ENCODE peak calls at places on chromosomes 1 and 21, in four cellular contexts. One of them, this sample, is unnamed.

GRCh38 chr1:231091853-231092301 is 51.8 kb upstream of the FAM89A start:
- DNase-seq in K562: peak; percentile 71
- DNase-seq in HepG2: peak; percentile 40
- DNase-seq in HCT116: peak; percentile 48
- DNase-seq in this sample: peak; percentile 30

GRCh38 chr1:62285440-62285839 is 33.8 kb downstream of the KANK4 start:
- DNase-seq in K562: no peak
- DNase-seq in HCT116: no peak
- DNase-seq in HepG2: no peak
- DNase-seq in this sample: no peak

GRCh38 chr21:46173573-46173972 is 10.7 kb downstream of the SPATC1L start:
- DNase-seq in K562: no peak
- DNase-seq in HepG2: no peak
- DNase-seq in HCT116: no peak
- DNase-seq in this sample: no peak

GRCh38 chr1:59678809-59679228 is 135.9 kb upstream of the HOOK1 start:
- DNase-seq in HepG2: no peak
- DNase-seq in K562: peak; percentile 10
- DNase-seq in HCT116: peak; percentile 28
- DNase-seq in this sample: no peak

GRCh38 chr1:227532019-227532619 is 31.2 kb upstream of the ZNF678 start:
- DNase-seq in K562: no peak
- DNase-seq in HepG2: no peak
- DNase-seq in HCT116: no peak
- DNase-seq in this sample: no peak

GRCh38 chr1:66396212-66396890 is 137.6 kb upstream of the SGIP1 start:
- DNase-seq in HepG2: no peak
- DNase-seq in K562: no peak
- DNase-seq in HCT116: no peak
- DNase-seq in this sample: no peak

GRCh38 chr1:1597275-1597930 is 2.5 kb downstream of the FNDC10 start:
- DNase-seq in HCT116: no peak
- DNase-seq in HepG2: no peak
- DNase-seq in K562: peak; percentile 91
- DNase-seq in this sample: no peak

GRCh38 chr21:38669186-38669585 is 136.5 kb upstream of the ETS2 start:
- DNase-seq in HepG2: peak; percentile 20
- DNase-seq in HCT116: no peak
- DNase-seq in K562: peak; percentile 25
- DNase-seq in this sample: no peak

GRCh38 chr1:192904438-192904895 is 95.6 kb downstream of the RGS2 start:
- DNase-seq in K562: no peak
- DNase-seq in HCT116: no peak
- DNase-seq in HepG2: no peak
- DNase-seq in this sample: no peak

GRCh38 chr1:16038620-16038912 is 5.0 kb upstream of the CLCNKB start:
- DNase-seq in HepG2: peak; percentile 62
- DNase-seq in K562: peak; percentile 62
- DNase-seq in HCT116: no peak
- DNase-seq in this sample: no peak

DNA sequence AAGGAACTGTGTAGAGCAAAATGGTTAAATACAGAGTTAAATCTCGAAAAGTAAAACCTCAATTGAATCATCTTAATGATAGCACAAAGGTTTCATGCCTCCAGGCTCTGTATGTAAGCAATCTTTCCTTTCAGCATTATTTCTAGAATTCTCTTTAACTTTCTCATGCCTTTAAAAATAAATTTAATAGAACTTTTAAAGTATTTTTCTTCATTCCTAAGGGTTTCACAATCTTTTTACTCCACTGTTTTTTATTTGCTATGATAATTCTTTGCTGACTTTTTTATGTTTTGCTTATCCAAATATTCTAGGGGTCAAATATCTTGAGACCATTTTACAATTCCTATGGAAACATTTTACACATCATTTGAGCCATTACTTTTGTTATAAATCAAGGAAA is 288.0 kb downstream of the BACH1 start:
- DNase-seq in HepG2: no peak
- DNase-seq in HCT116: no peak
- DNase-seq in K562: no peak
- DNase-seq in this sample: no peak
- TF ChIP-seq SIN3A in HepG2: no peak
- TF ChIP-seq SIN3A in HCT116: no peak
- TF ChIP-seq SIN3A in K562: no peak
- TF ChIP-seq SIN3A in this sample: no peak

DNA sequence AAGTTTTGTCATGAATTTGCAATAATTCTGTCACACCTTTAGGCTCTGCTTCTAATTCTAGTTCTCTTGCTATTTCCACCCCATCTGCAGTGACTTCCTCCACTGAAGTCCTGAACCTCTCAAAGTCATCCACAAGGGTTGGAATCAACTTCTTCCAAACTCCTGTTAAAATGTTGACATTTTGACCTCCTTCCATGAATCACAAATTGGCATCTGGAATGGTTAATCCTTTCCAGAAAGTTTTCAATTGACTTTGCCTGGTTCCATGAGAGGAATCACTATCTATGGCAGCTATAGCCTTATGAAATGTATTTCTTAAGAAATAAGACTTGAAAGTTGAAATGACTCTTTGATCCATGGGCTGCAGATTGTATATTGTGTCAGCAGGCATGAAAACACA is 19.7 kb upstream of the SFT2D2 start:
- DNase-seq in HepG2: no peak
- DNase-seq in HCT116: no peak
- DNase-seq in K562: no peak
- DNase-seq in this sample: no peak
- TF ChIP-seq TCF7L2 in HepG2: no peak
- TF ChIP-seq TCF7L2 in HCT116: no peak
- TF ChIP-seq TCF7L2 in K562: no peak
- TF ChIP-seq TCF7L2 in this sample: no peak

GRCh38 chr1:169868978-169869377 is 24.7 kb downstream of the SCYL3 start:
- DNase-seq in HepG2: no peak
- DNase-seq in K562: no peak
- DNase-seq in HCT116: no peak
- DNase-seq in this sample: no peak
- TF ChIP-seq SIN3A in HepG2: no peak
- TF ChIP-seq SIN3A in K562: no peak
- TF ChIP-seq SIN3A in HCT116: no peak
- TF ChIP-seq SIN3A in this sample: no peak

DNA sequence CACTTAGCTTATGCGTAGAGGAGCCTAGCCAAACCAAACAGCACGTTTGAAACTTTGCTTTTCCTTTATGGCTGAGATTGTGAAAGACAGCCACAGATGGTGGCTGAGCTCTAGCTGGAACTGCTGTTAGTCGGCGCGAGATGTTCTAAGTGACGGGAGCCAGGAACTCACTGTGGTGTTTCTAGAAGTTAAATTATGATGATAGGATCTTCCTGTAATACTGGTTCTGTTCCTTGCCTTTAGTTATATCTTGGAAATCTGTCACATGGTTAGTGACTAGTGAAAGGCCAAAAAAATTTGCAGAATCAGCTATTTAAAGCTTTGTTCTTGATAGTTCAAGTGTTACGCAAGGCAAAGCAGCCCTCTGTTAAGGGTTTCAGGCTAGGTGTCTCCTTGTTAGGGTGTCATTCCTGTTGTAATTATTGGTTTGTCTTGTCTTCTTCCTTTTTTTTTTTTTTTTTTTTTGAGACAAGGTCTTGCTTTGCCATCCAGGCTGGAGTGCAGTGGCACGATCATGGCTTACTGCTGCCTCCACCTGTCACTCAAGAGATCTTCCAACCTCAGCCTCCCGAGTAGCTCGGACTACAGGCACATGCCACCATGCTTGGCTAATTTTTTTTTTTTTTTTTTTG is 22.6 kb downstream of the AK4 start:
- DNase-seq in K562: no peak
- DNase-seq in HCT116: no peak
- DNase-seq in HepG2: no peak
- DNase-seq in this sample: no peak
- TF ChIP-seq TCF7L2 in K562: no peak
- TF ChIP-seq TCF7L2 in HCT116: no peak
- TF ChIP-seq TCF7L2 in HepG2: no peak
- TF ChIP-seq TCF7L2 in this sample: no peak

GRCh38 chr1:210726621-210727020 is 397.9 kb downstream of the HHAT start:
- DNase-seq in HCT116: no peak
- DNase-seq in HepG2: no peak
- DNase-seq in K562: peak; percentile 72
- DNase-seq in this sample: no peak
- TF ChIP-seq SIN3A in HCT116: no peak
- TF ChIP-seq SIN3A in HepG2: no peak
- TF ChIP-seq SIN3A in K562: no peak
- TF ChIP-seq SIN3A in this sample: no peak

DNA sequence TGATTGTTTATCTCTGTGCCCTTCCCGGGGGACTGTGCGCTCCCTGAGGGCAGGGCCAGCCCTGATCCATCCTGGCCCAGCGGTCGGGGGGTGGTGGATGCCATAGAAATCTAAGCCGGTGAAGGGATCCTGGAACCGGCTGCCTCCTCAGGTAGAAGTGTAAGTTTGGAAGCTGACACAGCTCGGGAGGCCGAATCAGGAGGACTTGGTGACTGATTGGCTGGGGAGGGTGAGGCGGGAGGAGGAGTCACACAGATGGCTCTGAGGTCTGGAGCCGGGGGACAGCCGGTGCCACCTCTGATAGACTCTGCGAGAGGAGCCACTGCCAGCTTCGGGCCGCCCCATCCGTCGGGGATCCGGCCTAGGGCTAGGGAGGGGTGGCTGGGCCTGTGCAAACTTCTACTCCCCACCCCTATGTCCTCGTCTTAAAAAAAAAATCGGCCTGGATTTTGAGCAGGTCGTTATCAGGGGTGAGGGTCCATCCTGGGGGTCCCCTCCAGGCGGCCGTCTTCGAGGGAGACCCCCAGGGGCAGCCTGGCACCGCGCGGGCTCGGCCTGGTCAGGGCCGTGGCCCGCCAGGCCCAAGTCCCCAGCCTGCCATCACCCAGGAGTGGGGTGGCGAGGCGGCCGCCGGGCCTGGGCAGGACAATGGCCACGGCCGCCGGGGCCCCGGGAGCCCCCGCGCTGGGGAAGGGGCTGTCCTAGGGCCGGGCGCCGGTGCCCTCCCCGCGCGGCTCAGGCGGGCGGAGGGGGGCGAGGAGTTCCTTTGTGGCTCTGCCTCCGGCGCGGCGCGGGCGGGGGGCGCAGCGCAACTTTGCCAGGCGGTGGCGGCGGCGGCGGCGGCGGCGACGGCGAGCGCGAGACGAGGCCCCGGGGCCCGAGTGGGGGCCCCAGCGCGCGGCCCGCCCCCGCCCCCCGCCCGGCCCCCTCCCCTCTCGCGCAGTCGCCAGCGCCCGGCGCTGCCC is 663 bp upstream of the ZNF362 start:
- DNase-seq in HepG2: peak; percentile 72
- DNase-seq in HCT116: peak; percentile 83
- DNase-seq in K562: no peak
- DNase-seq in this sample: no peak
- TF ChIP-seq TCF7L2 in HepG2: no peak
- TF ChIP-seq TCF7L2 in HCT116: no peak
- TF ChIP-seq TCF7L2 in K562: no peak
- TF ChIP-seq TCF7L2 in this sample: no peak

DNA sequence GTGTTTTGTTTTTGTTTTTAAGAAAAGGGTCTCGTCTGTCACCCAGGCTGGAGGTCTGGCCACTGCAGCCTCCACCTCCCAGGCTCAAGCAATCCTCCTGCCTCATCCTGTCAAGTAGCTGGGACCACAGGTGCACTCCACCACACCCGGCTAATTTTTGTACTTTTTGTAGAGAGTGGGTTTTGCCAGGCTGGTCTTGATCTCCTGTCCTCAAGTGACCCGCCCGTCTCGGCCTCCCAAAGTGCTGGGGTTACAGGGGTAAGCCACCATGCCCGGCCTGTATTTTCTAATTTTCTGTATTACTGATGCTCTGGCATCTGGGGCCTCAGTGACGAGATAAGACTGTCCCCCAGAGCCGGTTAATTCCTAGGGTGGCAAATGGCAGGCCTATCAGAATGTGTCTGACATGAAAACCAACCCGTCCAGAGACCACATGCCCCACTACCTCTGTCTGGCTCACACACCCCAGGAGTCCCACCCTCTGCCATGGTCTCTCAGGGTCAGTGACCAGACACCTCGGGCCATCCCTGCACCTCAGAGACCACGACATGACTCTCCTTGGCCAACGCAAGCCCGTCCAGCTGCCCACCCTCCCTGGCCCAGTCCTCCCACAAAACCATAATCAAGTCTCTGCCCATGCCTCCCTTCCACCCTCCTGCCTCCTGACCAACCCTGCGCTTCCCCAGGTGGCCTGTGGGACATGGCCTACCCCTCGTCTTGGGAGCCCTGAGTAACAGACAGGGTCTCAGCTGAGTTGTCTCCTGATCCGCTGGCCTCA is 12.5 kb downstream of the NPHP4 start:
- DNase-seq in HepG2: no peak
- DNase-seq in K562: no peak
- DNase-seq in HCT116: no peak
- DNase-seq in this sample: no peak
- TF ChIP-seq SIN3A in HepG2: no peak
- TF ChIP-seq SIN3A in K562: no peak
- TF ChIP-seq SIN3A in HCT116: no peak
- TF ChIP-seq SIN3A in this sample: no peak

DNA sequence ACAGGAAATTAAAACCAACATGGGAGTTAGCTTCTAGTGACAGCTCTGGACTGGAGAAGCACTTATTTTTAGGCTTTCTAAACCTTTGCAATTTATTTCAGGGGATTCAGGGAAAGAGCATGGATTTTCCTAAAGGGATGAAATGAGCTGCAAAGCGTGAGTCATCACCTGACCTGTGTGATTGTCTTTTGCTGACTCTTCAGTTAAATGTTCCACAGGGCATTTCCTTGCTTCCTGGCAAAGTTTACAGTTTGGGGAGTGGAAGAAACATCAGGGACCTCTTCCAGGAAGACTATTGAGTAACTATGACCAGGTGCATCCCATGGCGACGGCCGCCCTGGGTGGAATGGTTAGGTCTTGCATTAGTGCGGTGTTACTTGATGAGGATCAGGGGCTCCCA is 79.4 kb upstream of the SIPA1L2 start:
- DNase-seq in HepG2: no peak
- DNase-seq in K562: no peak
- DNase-seq in HCT116: no peak
- DNase-seq in this sample: no peak
- TF ChIP-seq TCF7L2 in HepG2: no peak
- TF ChIP-seq TCF7L2 in K562: no peak
- TF ChIP-seq TCF7L2 in HCT116: no peak
- TF ChIP-seq TCF7L2 in this sample: no peak

This sample was measured in Panc1.